ENCODE peak calls at places on chromosomes 12 and 14, in six cellular contexts. U, X, K, E, I and W are unnamed samples.

GRCh38 chr12:12326262-12326661 is 23.8 kb downstream of the MANSC1 start:
- DNase-seq in U (no peak), E (no peak), K (no peak), I (no peak), X (no peak), W (no peak)

GRCh38 chr14:85587152-85587697 is 57.3 kb downstream of the FLRT2 start:
- DNase-seq in X (no peak), U (no peak), E (peak), K (no peak), I (peak), W (no peak)

GRCh38 chr14:70555890-70556289 is 21.1 kb upstream of the ADAM20 start:
- DNase-seq in U (peak), X (no peak), E (peak), I (no peak), K (no peak), W (no peak)

GRCh38 chr14:61386173-61386772 is 64.9 kb downstream of the PRKCH start:
- DNase-seq in E (no peak), X (no peak), I (no peak), K (no peak), U (no peak), W (no peak)

GRCh38 chr14:23078692-23079116 is 16.2 kb downstream of the ACIN1 start:
- DNase-seq in E (peak), K (no peak), U (peak), I (peak), X (peak), W (no peak)

GRCh38 chr14:59483360-59483759 is 848 bp downstream of the L3HYPDH start:
- DNase-seq in U (peak), I (peak), X (peak), K (no peak), E (peak), W (no peak)

GRCh38 chr12:62426095-62426488 is 40.5 kb upstream of the MON2 start:
- DNase-seq in I (no peak), E (peak), U (no peak), K (no peak), X (no peak), W (no peak)

GRCh38 chr12:63928305-63928704 is 83.8 kb downstream of the SRGAP1 start:
- DNase-seq in X (no peak), E (no peak), K (no peak), I (no peak), U (no peak), W (no peak)

GRCh38 chr12:32032205-32032810 is 73.1 kb downstream of the RESF1 start:
- DNase-seq in X (no peak), U (no peak), I (no peak), E (peak), K (no peak), W (no peak)

GRCh38 chr14:103250888-103251287 is 83.1 kb upstream of the EIF5 start:
- DNase-seq in K (no peak), U (no peak), I (peak), E (no peak), X (no peak), W (no peak)

GRCh38 chr12:78519422-78519821 is 345.2 kb upstream of the SYT1 start:
- DNase-seq in U (no peak), X (no peak), K (no peak), I (no peak), E (no peak), W (no peak)

GRCh38 chr12:21451529-21451928 is 14.1 kb downstream of the PYROXD1 start:
- DNase-seq in X (no peak), E (peak), K (no peak), I (no peak), U (no peak), W (no peak)

GRCh38 chr12:89507015-89507824 is 17.4 kb downstream of the GALNT4 start:
- DNase-seq in E (no peak), I (no peak), K (no peak), U (peak), X (no peak), W (no peak)

GRCh38 chr12:108589028-108589839 is 8.7 kb downstream of the TMEM119 start:
- DNase-seq in I (no peak), X (no peak), K (no peak), E (peak), U (no peak), W (no peak)

GRCh38 chr12:105257321-105257728 is 21.4 kb upstream of the APPL2 start:
- DNase-seq in E (peak), I (peak), K (no peak), X (peak), U (no peak), W (no peak)

GRCh38 chr14:86372402-86372801 is 842.5 kb downstream of the FLRT2 start:
- DNase-seq in E (no peak), X (no peak), U (no peak), I (no peak), K (no peak), W (no peak)

GRCh38 chr12:18897816-18898215 is 159.9 kb downstream of the CAPZA3 start:
- DNase-seq in X (no peak), E (peak), K (no peak), U (no peak), I (no peak), W (no peak)

GRCh38 chr14:32934891-32935633 is 3.6 kb upstream of the NPAS3 start:
- DNase-seq in K (no peak), E (peak), X (no peak), I (no peak), U (no peak), W (no peak)

GRCh38 chr12:132133952-132134652 is 10.0 kb downstream of the DDX51 start:
- DNase-seq in E (no peak), I (no peak), U (no peak), K (no peak), X (no peak), W (no peak)
- H3K27ac ChIP-seq in E (no peak), I (no peak), U (no peak), K (no peak), X (no peak), W (no peak)

GRCh38 chr14:37753459-37753858 is 158.0 kb downstream of the TTC6 start:
- DNase-seq in U (no peak), X (no peak), K (no peak), E (no peak), I (no peak), W (no peak)
- H3K27ac ChIP-seq in U (no peak), X (no peak), K (no peak), E (no peak), I (no peak), W (no peak)

GRCh38 chr12:94673951-94674570 is 23.7 kb upstream of the TMCC3 start:
- DNase-seq in U (no peak), E (no peak), I (no peak), X (no peak), K (no peak), W (no peak)

GRCh38 chr12:94677778-94678177 is 27.4 kb upstream of the TMCC3 start:
- DNase-seq in I (peak), K (no peak), U (no peak), X (no peak), E (no peak), W (no peak)

GRCh38 chr12:94676922-94677321 is 26.6 kb upstream of the TMCC3 start:
- DNase-seq in I (no peak), U (no peak), K (no peak), E (no peak), X (no peak), W (no peak)

GRCh38 chr12:94674835-94675234 is 24.5 kb upstream of the TMCC3 start:
- DNase-seq in X (no peak), U (no peak), E (peak), I (no peak), K (no peak), W (no peak)

GRCh38 chr12:94676011-94676709 is 25.8 kb upstream of the TMCC3 start:
- DNase-seq in I (no peak), E (no peak), K (peak), U (peak), X (no peak), W (no peak)
- H3K27ac ChIP-seq in I (no peak), E (no peak), K (no peak), U (peak), X (no peak), W (no peak)

DNA sequence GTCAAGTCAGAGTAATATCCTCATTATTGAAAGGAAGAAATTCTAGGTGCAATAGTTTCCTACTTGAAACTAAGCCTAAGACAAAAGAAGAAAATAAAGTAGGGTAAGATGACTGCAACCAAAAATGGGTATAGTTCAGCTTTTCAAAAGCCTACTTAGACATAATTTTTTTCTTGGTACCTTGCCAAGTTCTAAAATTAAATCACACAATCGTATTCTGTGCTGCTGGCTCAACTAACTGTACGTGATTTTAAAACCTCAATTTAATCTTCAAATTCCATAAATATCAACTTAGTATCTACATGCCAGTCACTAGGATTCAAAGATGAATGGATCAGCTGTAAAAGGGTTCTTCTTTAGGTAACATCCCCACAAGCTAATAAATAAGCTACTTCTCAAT is 56.9 kb downstream of the SCAF11 start:
- DNase-seq in I (no peak), X (no peak), E (no peak), U (no peak), K (no peak), W (no peak)
- H3K27ac ChIP-seq in I (no peak), X (no peak), E (no peak), U (no peak), K (no peak), W (no peak)